ENCODE peak calls at places on chromosomes 4 and X, in five cellular contexts. R is stimulated activated naive CD8-positive, alpha-beta T cell treated with anti-CD3 and anti-CD28 coated beads, Interleukin-15, Interleukin-2, amounts not matched to agents 100 U/mL and 50 U/mL, for 24 hours; E is D341Med; X is omental fat pad; H is ovary. U is an unnamed sample.

GRCh38 chr4:158322119-158322518 is 111.8 kb downstream of the TMEM144 start:
- DNase-seq in R (no peak), E (no peak), X (no peak), H (no peak), U (no peak)

GRCh38 chr4:148735432-148736155 is 293.4 kb upstream of the NR3C2 start:
- DNase-seq in R (peak), E (no peak), X (no peak), H (no peak), U (no peak)

GRCh38 chr4:152640058-152640921 is 39.5 kb downstream of the TMEM154 start:
- DNase-seq in R (no peak), E (peak), X (no peak), H (peak), U (no peak)

GRCh38 chr4:79413486-79413885 is 5.5 kb upstream of the GK2 start:
- DNase-seq in R (no peak), E (no peak), X (no peak), H (no peak), U (no peak)

GRCh38 chr4:177214935-177215334 is 94.7 kb upstream of the NEIL3 start:
- DNase-seq in R (peak), E (no peak), X (no peak), H (no peak), U (no peak)

GRCh38 chrX:2600564-2600963 is 90.5 kb upstream of the CD99 start:
- DNase-seq in R (no peak), E (no peak), X (no peak), H (no peak), U (no peak)

GRCh38 chr4:160233141-160233540 is 1130.3 kb downstream of the RAPGEF2 start:
- DNase-seq in R (no peak), E (no peak), X (no peak), H (no peak), U (no peak)

GRCh38 chrX:18360867-18361266 is 6.4 kb upstream of the SCML2 start:
- DNase-seq in R (no peak), E (no peak), X (no peak), H (no peak), U (no peak)

GRCh38 chr4:24274401-24275035 is 309.8 kb downstream of the DHX15 start:
- DNase-seq in R (no peak), E (no peak), X (no peak), H (no peak), U (no peak)

GRCh38 chr4:10087152-10087791 is 29.3 kb downstream of the WDR1 start:
- DNase-seq in R (no peak), E (no peak), X (no peak), H (no peak), U (no peak)